ENCODE peak calls at places on chromosomes 16 and 17, in ten cellular contexts. W is A549, H is ovary, F is H7, Z is thoracic aorta, J is fibroblast of lung, B is astrocyte of the spinal cord, Q is neural progenitor cell, M is pancreas, T is skeletal muscle cell. N is an unnamed sample.

GRCh38 chr16:72400257-72401078 is 228.5 kb upstream of the PMFBP1 start:
- DNase-seq in W (peak; percentile 43), H (no peak), F (peak; percentile 20), Z (no peak), J (peak; percentile 80), B (peak; percentile 71), Q (peak; percentile 77), M (peak; percentile 27), T (peak; percentile 20), N (peak; percentile 56)

GRCh38 chr17:70261170-70261569 is 91.8 kb downstream of the KCNJ2 start:
- DNase-seq in W (no peak), H (no peak), F (no peak), Z (no peak), J (no peak), B (no peak), Q (no peak), M (no peak), T (no peak), N (no peak)

GRCh38 chr17:48456584-48456983 is 26.6 kb upstream of the SKAP1 start:
- DNase-seq in W (peak; percentile 35), H (no peak), F (no peak), Z (no peak), J (no peak), B (no peak), Q (peak; percentile 48), M (no peak), T (no peak), N (no peak)

GRCh38 chr17:34567665-34568064 is 11.7 kb upstream of the TMEM132E start:
- DNase-seq in W (no peak), H (no peak), F (peak; percentile 57), Z (no peak), J (no peak), B (no peak), Q (no peak), M (no peak), T (no peak), N (no peak)

GRCh38 chr16:75097941-75098897 is 18.4 kb downstream of the LDHD start:
- DNase-seq in W (no peak), H (no peak), F (peak; percentile 62), Z (no peak), J (no peak), B (no peak), Q (no peak), M (no peak), T (no peak), N (no peak)

GRCh38 chr17:27180322-27180721 is 113.6 kb upstream of the WSB1 start:
- DNase-seq in W (no peak), H (no peak), F (no peak), Z (no peak), J (no peak), B (no peak), Q (no peak), M (no peak), T (no peak), N (no peak)

GRCh38 chr16:69322343-69322742 is 8.0 kb downstream of the PDF start:
- DNase-seq in W (no peak), H (no peak), F (no peak), Z (no peak), J (no peak), B (no peak), Q (no peak), M (no peak), T (no peak), N (no peak)

GRCh38 chr16:57186630-57187507 is 740 bp downstream of the RSPRY1 start:
- DNase-seq in W (peak; percentile 22), H (peak; percentile 38), F (peak; percentile 45), Z (no peak), J (no peak), B (peak; percentile 29), Q (peak; percentile 50), M (peak; percentile 37), T (no peak), N (peak; percentile 51)

GRCh38 chr17:65959630-65960029 is 232.3 kb downstream of the CEP112 start:
- DNase-seq in W (no peak), H (no peak), F (no peak), Z (no peak), J (no peak), B (no peak), Q (no peak), M (no peak), T (no peak), N (no peak)

GRCh38 chr17:72539981-72540897 is 419.4 kb downstream of the SOX9 start:
- DNase-seq in W (peak; percentile 79), H (peak; percentile 58), F (peak; percentile 96), Z (no peak), J (peak; percentile 67), B (peak; percentile 72), Q (peak; percentile 89), M (peak; percentile 89), T (peak; percentile 10), N (peak; percentile 84)

GRCh38 chr16:75380870-75381269 is 52.4 kb downstream of the CFDP1 start:
- DNase-seq in W (no peak), H (no peak), F (no peak), Z (no peak), J (no peak), B (no peak), Q (no peak), M (no peak), T (peak; percentile 4), N (no peak)

GRCh38 chr17:2687074-2687418 is 24.5 kb downstream of the CLUH start:
- DNase-seq in W (no peak), H (no peak), F (no peak), Z (no peak), J (no peak), B (no peak), Q (no peak), M (no peak), T (no peak), N (no peak)

GRCh38 chr17:73308017-73308823 is 3.6 kb downstream of the CDC42EP4 start:
- DNase-seq in W (peak; percentile 95), H (peak; percentile 93), F (no peak), Z (peak; percentile 67), J (peak; percentile 86), B (peak; percentile 76), Q (no peak), M (peak; percentile 95), T (no peak), N (peak; percentile 90)

GRCh38 chr17:47205419-47205963 is 3.7 kb upstream of the MYL4 start:
- DNase-seq in W (no peak), H (peak; percentile 38), F (peak; percentile 42), Z (no peak), J (peak; percentile 90), B (peak; percentile 79), Q (no peak), M (peak; percentile 43), T (peak; percentile 73), N (peak; percentile 37)

GRCh38 chr17:2792541-2793169 is 3.6 kb upstream of the RAP1GAP2 start:
- DNase-seq in W (no peak), H (no peak), F (peak; percentile 68), Z (no peak), J (no peak), B (no peak), Q (no peak), M (no peak), T (no peak), N (no peak)

GRCh38 chr17:58564971-58565370 is 50.5 kb upstream of the MTMR4 start:
- DNase-seq in W (no peak), H (no peak), F (no peak), Z (no peak), J (no peak), B (no peak), Q (no peak), M (no peak), T (no peak), N (no peak)
- H3K4me3 ChIP-seq in W (no peak overlapping the region), H (no peak overlapping the region), F (no peak overlapping the region), Z (no peak overlapping the region), J (no peak overlapping the region), B (no peak overlapping the region), Q (no peak overlapping the region), M (no peak overlapping the region), T (no peak overlapping the region), N (no peak overlapping the region)

GRCh38 chr16:3864562-3864961 is 16.0 kb downstream of the CREBBP start:
- DNase-seq in W (no peak), H (no peak), F (no peak), Z (no peak), J (no peak), B (no peak), Q (no peak), M (no peak), T (no peak), N (no peak)
- H3K4me3 ChIP-seq in W (no peak overlapping the region), H (no peak overlapping the region), F (no peak overlapping the region), Z (no peak overlapping the region), J (no peak overlapping the region), B (no peak overlapping the region), Q (no peak overlapping the region), M (no peak overlapping the region), T (no peak overlapping the region), N (no peak overlapping the region)

DNA sequence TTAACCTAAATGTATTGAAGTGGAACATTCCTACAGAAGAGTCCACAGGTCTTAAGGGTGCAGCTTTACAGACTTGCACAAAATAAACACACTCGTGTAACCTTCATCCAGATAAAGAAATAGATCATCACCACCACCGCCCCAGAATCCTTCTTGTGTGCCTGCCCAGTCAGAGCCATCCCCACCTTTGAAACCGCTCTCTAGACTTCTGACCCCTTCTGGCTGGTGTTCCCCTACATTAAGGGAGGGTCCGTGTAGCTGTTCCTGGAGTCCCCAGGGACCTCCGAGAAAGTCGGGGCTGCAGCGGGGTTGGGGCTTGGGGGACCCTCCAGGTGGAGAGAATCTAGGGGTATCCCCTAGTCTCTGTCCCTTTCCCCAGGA is 9.4 kb downstream of the TBX4 start:
- DNase-seq in W (no peak), H (no peak), F (peak; percentile 69), Z (no peak), J (no peak), B (no peak), Q (peak; percentile 47), M (no peak), T (no peak), N (no peak)
- H3K4me3 ChIP-seq in W (no peak overlapping the region), H (no peak overlapping the region), F (no peak overlapping the region), Z (peak overlapping the region; percentile 41), J (no peak overlapping the region), B (no peak overlapping the region), Q (peak overlapping the region; percentile 46), M (no peak overlapping the region), T (no peak overlapping the region), N (no peak overlapping the region)

GRCh38 chr16:1533443-1533951 is at the start of gene TMEM204:
- DNase-seq in W (no peak), H (peak; percentile 74), F (peak; percentile 78), Z (no peak), J (peak; percentile 11), B (peak; percentile 54), Q (no peak), M (no peak), T (peak; percentile 41), N (peak; percentile 65)

GRCh38 chr16:1531638-1531910 is 1.9 kb upstream of the TMEM204 start:
- DNase-seq in W (no peak), H (no peak), F (no peak), Z (no peak), J (no peak), B (no peak), Q (no peak), M (no peak), T (no peak), N (no peak)

GRCh38 chr16:1530883-1531637 is 2.4 kb upstream of the TMEM204 start:
- DNase-seq in W (no peak), H (no peak), F (no peak), Z (no peak), J (no peak), B (no peak), Q (no peak), M (no peak), T (peak; percentile 31), N (peak; percentile 63)

GRCh38 chr16:1532771-1533170 is 695 bp upstream of the TMEM204 start:
- DNase-seq in W (no peak), H (no peak), F (no peak), Z (no peak), J (no peak), B (no peak), Q (no peak), M (no peak), T (no peak), N (no peak)

GRCh38 chr16:1532081-1532760 is 1.2 kb upstream of the TMEM204 start:
- DNase-seq in W (no peak), H (no peak), F (no peak), Z (no peak), J (no peak), B (peak; percentile 5), Q (no peak), M (no peak), T (no peak), N (peak; percentile 83)
- H3K4me3 ChIP-seq in W (no peak overlapping the region), H (no peak overlapping the region), F (no peak overlapping the region), Z (peak overlapping the region; percentile 79), J (no peak overlapping the region), B (no peak overlapping the region), Q (no peak overlapping the region), M (no peak overlapping the region), T (no peak overlapping the region), N (no peak overlapping the region)